ENCODE peak calls at places on chromosomes 16 and 17, in seven cellular contexts. One of them, this sample, is unnamed.

GRCh38 chr16:27579086-27579980 is 29.4 kb downstream of the KATNIP start:
- DNase-seq in HFFc6: peak; percentile 41
- DNase-seq in activated T-cell treated with anti-CD3 and anti-CD28 coated beads for 24 hours: no peak
- DNase-seq in stimulated activated CD4-positive, alpha-beta T cell treated with anti-CD3 and anti-CD28 coated beads, Interleukin-2, amount 100 ng/mL, for 48 hours: no peak
- DNase-seq in B cell: no peak
- DNase-seq in CD4-positive, CD25-positive, alpha-beta regulatory T cell: no peak
- DNase-seq in BJ: no peak
- DNase-seq in this sample: no peak

GRCh38 chr17:33674685-33675084 is 381.6 kb upstream of the ASIC2 start:
- DNase-seq in BJ: peak; percentile 8
- DNase-seq in stimulated activated CD4-positive, alpha-beta T cell treated with anti-CD3 and anti-CD28 coated beads, Interleukin-2, amount 100 ng/mL, for 48 hours: peak; percentile 43
- DNase-seq in B cell: no peak
- DNase-seq in activated T-cell treated with anti-CD3 and anti-CD28 coated beads for 24 hours: peak; percentile 30
- DNase-seq in HFFc6: peak; percentile 35
- DNase-seq in CD4-positive, CD25-positive, alpha-beta regulatory T cell: peak; percentile 53
- DNase-seq in this sample: peak; percentile 18

GRCh38 chr17:47694018-47694817 is at the start of gene TBKBP1:
- DNase-seq in HFFc6: no peak
- DNase-seq in B cell: peak; percentile 58
- DNase-seq in CD4-positive, CD25-positive, alpha-beta regulatory T cell: peak; percentile 51
- DNase-seq in activated T-cell treated with anti-CD3 and anti-CD28 coated beads for 24 hours: no peak
- DNase-seq in BJ: no peak
- DNase-seq in stimulated activated CD4-positive, alpha-beta T cell treated with anti-CD3 and anti-CD28 coated beads, Interleukin-2, amount 100 ng/mL, for 48 hours: no peak
- DNase-seq in this sample: no peak

GRCh38 chr17:45129940-45130639 is 2.2 kb downstream of the PLCD3 start:
- DNase-seq in HFFc6: peak; percentile 57
- DNase-seq in activated T-cell treated with anti-CD3 and anti-CD28 coated beads for 24 hours: no peak
- DNase-seq in stimulated activated CD4-positive, alpha-beta T cell treated with anti-CD3 and anti-CD28 coated beads, Interleukin-2, amount 100 ng/mL, for 48 hours: no peak
- DNase-seq in BJ: no peak
- DNase-seq in B cell: no peak
- DNase-seq in CD4-positive, CD25-positive, alpha-beta regulatory T cell: no peak
- DNase-seq in this sample: no peak

GRCh38 chr16:81861915-81862314 is 82.8 kb downstream of the PLCG2 start:
- DNase-seq in activated T-cell treated with anti-CD3 and anti-CD28 coated beads for 24 hours: no peak
- DNase-seq in BJ: no peak
- DNase-seq in stimulated activated CD4-positive, alpha-beta T cell treated with anti-CD3 and anti-CD28 coated beads, Interleukin-2, amount 100 ng/mL, for 48 hours: no peak
- DNase-seq in B cell: no peak
- DNase-seq in CD4-positive, CD25-positive, alpha-beta regulatory T cell: no peak
- DNase-seq in HFFc6: no peak
- DNase-seq in this sample: no peak

GRCh38 chr17:66040402-66040801 is 151.5 kb downstream of the CEP112 start:
- DNase-seq in B cell: no peak
- DNase-seq in BJ: no peak
- DNase-seq in activated T-cell treated with anti-CD3 and anti-CD28 coated beads for 24 hours: no peak
- DNase-seq in CD4-positive, CD25-positive, alpha-beta regulatory T cell: no peak
- DNase-seq in HFFc6: no peak
- DNase-seq in stimulated activated CD4-positive, alpha-beta T cell treated with anti-CD3 and anti-CD28 coated beads, Interleukin-2, amount 100 ng/mL, for 48 hours: no peak
- DNase-seq in this sample: no peak

GRCh38 chr17:14688134-14688533 is 387.3 kb downstream of the HS3ST3B1 start:
- DNase-seq in stimulated activated CD4-positive, alpha-beta T cell treated with anti-CD3 and anti-CD28 coated beads, Interleukin-2, amount 100 ng/mL, for 48 hours: no peak
- DNase-seq in B cell: no peak
- DNase-seq in CD4-positive, CD25-positive, alpha-beta regulatory T cell: peak; percentile 2
- DNase-seq in BJ: no peak
- DNase-seq in HFFc6: no peak
- DNase-seq in activated T-cell treated with anti-CD3 and anti-CD28 coated beads for 24 hours: no peak
- DNase-seq in this sample: no peak

GRCh38 chr16:50585331-50585776 is 37.2 kb downstream of the NKD1 start:
- DNase-seq in BJ: no peak
- DNase-seq in CD4-positive, CD25-positive, alpha-beta regulatory T cell: no peak
- DNase-seq in HFFc6: no peak
- DNase-seq in B cell: no peak
- DNase-seq in activated T-cell treated with anti-CD3 and anti-CD28 coated beads for 24 hours: no peak
- DNase-seq in stimulated activated CD4-positive, alpha-beta T cell treated with anti-CD3 and anti-CD28 coated beads, Interleukin-2, amount 100 ng/mL, for 48 hours: no peak
- DNase-seq in this sample: no peak

GRCh38 chr16:9139965-9140364 is 48.5 kb downstream of the HAPSTR1 start:
- DNase-seq in stimulated activated CD4-positive, alpha-beta T cell treated with anti-CD3 and anti-CD28 coated beads, Interleukin-2, amount 100 ng/mL, for 48 hours: no peak
- DNase-seq in HFFc6: no peak
- DNase-seq in activated T-cell treated with anti-CD3 and anti-CD28 coated beads for 24 hours: no peak
- DNase-seq in CD4-positive, CD25-positive, alpha-beta regulatory T cell: no peak
- DNase-seq in BJ: no peak
- DNase-seq in B cell: no peak
- DNase-seq in this sample: no peak

GRCh38 chr17:31310260-31310659 is 3.6 kb downstream of the EVI2B start:
- DNase-seq in CD4-positive, CD25-positive, alpha-beta regulatory T cell: peak; percentile 79
- DNase-seq in stimulated activated CD4-positive, alpha-beta T cell treated with anti-CD3 and anti-CD28 coated beads, Interleukin-2, amount 100 ng/mL, for 48 hours: no peak
- DNase-seq in BJ: no peak
- DNase-seq in HFFc6: no peak
- DNase-seq in activated T-cell treated with anti-CD3 and anti-CD28 coated beads for 24 hours: no peak
- DNase-seq in B cell: no peak
- DNase-seq in this sample: no peak

GRCh38 chr16:4691666-4692412 is 1.5 kb upstream of the NUDT16L1 start:
- DNase-seq in stimulated activated CD4-positive, alpha-beta T cell treated with anti-CD3 and anti-CD28 coated beads, Interleukin-2, amount 100 ng/mL, for 48 hours: no peak
- DNase-seq in B cell: peak; percentile 29
- DNase-seq in BJ: no peak
- DNase-seq in HFFc6: no peak
- DNase-seq in CD4-positive, CD25-positive, alpha-beta regulatory T cell: no peak
- DNase-seq in activated T-cell treated with anti-CD3 and anti-CD28 coated beads for 24 hours: no peak
- DNase-seq in this sample: no peak

GRCh38 chr17:15397605-15398004 is 56.2 kb upstream of the TEKT3 start:
- DNase-seq in B cell: no peak
- DNase-seq in stimulated activated CD4-positive, alpha-beta T cell treated with anti-CD3 and anti-CD28 coated beads, Interleukin-2, amount 100 ng/mL, for 48 hours: no peak
- DNase-seq in activated T-cell treated with anti-CD3 and anti-CD28 coated beads for 24 hours: no peak
- DNase-seq in BJ: no peak
- DNase-seq in CD4-positive, CD25-positive, alpha-beta regulatory T cell: no peak
- DNase-seq in HFFc6: no peak
- DNase-seq in this sample: no peak

GRCh38 chr17:41347872-41348760 is 2.5 kb downstream of the KRT33A start:
- DNase-seq in CD4-positive, CD25-positive, alpha-beta regulatory T cell: no peak
- DNase-seq in B cell: no peak
- DNase-seq in activated T-cell treated with anti-CD3 and anti-CD28 coated beads for 24 hours: no peak
- DNase-seq in HFFc6: no peak
- DNase-seq in stimulated activated CD4-positive, alpha-beta T cell treated with anti-CD3 and anti-CD28 coated beads, Interleukin-2, amount 100 ng/mL, for 48 hours: no peak
- DNase-seq in BJ: no peak
- DNase-seq in this sample: no peak

GRCh38 chr16:68778551-68779231 is 41.6 kb downstream of the CDH1 start:
- DNase-seq in BJ: no peak
- DNase-seq in HFFc6: no peak
- DNase-seq in activated T-cell treated with anti-CD3 and anti-CD28 coated beads for 24 hours: no peak
- DNase-seq in B cell: no peak
- DNase-seq in CD4-positive, CD25-positive, alpha-beta regulatory T cell: no peak
- DNase-seq in stimulated activated CD4-positive, alpha-beta T cell treated with anti-CD3 and anti-CD28 coated beads, Interleukin-2, amount 100 ng/mL, for 48 hours: no peak
- DNase-seq in this sample: no peak

GRCh38 chr16:21185659-21186325 is 25.6 kb downstream of the ZP2 start:
- DNase-seq in B cell: no peak
- DNase-seq in CD4-positive, CD25-positive, alpha-beta regulatory T cell: no peak
- DNase-seq in BJ: no peak
- DNase-seq in stimulated activated CD4-positive, alpha-beta T cell treated with anti-CD3 and anti-CD28 coated beads, Interleukin-2, amount 100 ng/mL, for 48 hours: no peak
- DNase-seq in activated T-cell treated with anti-CD3 and anti-CD28 coated beads for 24 hours: no peak
- DNase-seq in HFFc6: no peak
- DNase-seq in this sample: no peak

GRCh38 chr17:56502120-56502519 is 91.4 kb upstream of the NOG start:
- DNase-seq in BJ: no peak
- DNase-seq in activated T-cell treated with anti-CD3 and anti-CD28 coated beads for 24 hours: no peak
- DNase-seq in CD4-positive, CD25-positive, alpha-beta regulatory T cell: no peak
- DNase-seq in B cell: no peak
- DNase-seq in stimulated activated CD4-positive, alpha-beta T cell treated with anti-CD3 and anti-CD28 coated beads, Interleukin-2, amount 100 ng/mL, for 48 hours: no peak
- DNase-seq in HFFc6: no peak
- DNase-seq in this sample: no peak

GRCh38 chr17:36816889-36817288 is 120.4 kb upstream of the LHX1 start:
- DNase-seq in stimulated activated CD4-positive, alpha-beta T cell treated with anti-CD3 and anti-CD28 coated beads, Interleukin-2, amount 100 ng/mL, for 48 hours: no peak
- DNase-seq in activated T-cell treated with anti-CD3 and anti-CD28 coated beads for 24 hours: no peak
- DNase-seq in CD4-positive, CD25-positive, alpha-beta regulatory T cell: no peak
- DNase-seq in BJ: no peak
- DNase-seq in HFFc6: no peak
- DNase-seq in B cell: no peak
- DNase-seq in this sample: no peak

GRCh38 chr17:8117980-8118768 is at the start of gene ALOXE3:
- DNase-seq in HFFc6: peak; percentile 77
- DNase-seq in activated T-cell treated with anti-CD3 and anti-CD28 coated beads for 24 hours: no peak
- DNase-seq in stimulated activated CD4-positive, alpha-beta T cell treated with anti-CD3 and anti-CD28 coated beads, Interleukin-2, amount 100 ng/mL, for 48 hours: no peak
- DNase-seq in B cell: no peak
- DNase-seq in BJ: no peak
- DNase-seq in CD4-positive, CD25-positive, alpha-beta regulatory T cell: no peak
- DNase-seq in this sample: no peak